ENCODE peak calls at places on chromosomes 16 and 17, in eight cellular contexts. X is neural crest cell, U is T-cell, F is SHP77 treated with DMSO at 0.1 percent for 48 hours, H is type B pancreatic cell, E is ureter, J is fibroblast of the aortic adventitia, C is heart left ventricle. T is an unnamed sample.

GRCh38 chr17:5237541-5238016 is 2.9 kb upstream of the SCIMP start:
- DNase-seq in J (peak), C (peak), F (peak), H (no peak), X (peak), E (no peak), U (no peak), T (no peak)

GRCh38 chr17:41511130-41511529 is 5.7 kb upstream of the KRT13 start:
- DNase-seq in J (no peak), U (no peak), E (no peak), H (no peak), C (no peak), X (no peak), F (no peak), T (no peak)

GRCh38 chr17:10785295-10785694 is 18.6 kb downstream of the TMEM238L start:
- DNase-seq in U (no peak), C (no peak), E (no peak), X (no peak), F (no peak), J (no peak), H (no peak), T (no peak)

GRCh38 chr16:51968756-51969155 is 578.2 kb downstream of the TOX3 start:
- DNase-seq in X (no peak), H (no peak), E (no peak), U (no peak), C (no peak), J (no peak), F (no peak), T (no peak)

GRCh38 chr16:73768786-73769203 is 527.8 kb upstream of the PSMD7 start:
- DNase-seq in C (no peak), J (peak), E (no peak), F (no peak), U (no peak), H (no peak), X (no peak), T (no peak)

GRCh38 chr16:49468611-49469322 is 95.2 kb downstream of the C16orf78 start:
- DNase-seq in H (peak), F (no peak), C (peak), J (no peak), X (no peak), E (peak), U (no peak), T (no peak)

GRCh38 chr17:80738987-80739730 is 194.5 kb downstream of the RPTOR start:
- DNase-seq in F (no peak), U (peak), X (no peak), C (no peak), J (no peak), H (no peak), E (no peak), T (no peak)

GRCh38 chr16:69861276-69862030 is 89.7 kb upstream of the CLEC18A start:
- DNase-seq in J (peak), C (peak), E (peak), U (no peak), H (no peak), F (no peak), X (no peak), T (no peak)

GRCh38 chr17:75273968-75274708 is 3.1 kb upstream of the MIF4GD start:
- DNase-seq in X (no peak), E (no peak), H (no peak), F (no peak), U (no peak), C (no peak), J (peak), T (no peak)

GRCh38 chr17:7081341-7082062 is 1.5 kb upstream of the CLEC10A start:
- DNase-seq in U (peak), C (no peak), X (no peak), E (no peak), F (no peak), J (no peak), H (no peak), T (no peak)

GRCh38 chr17:43360739-43361498 is 37.9 kb upstream of the ARL4D start:
- DNase-seq in C (peak), E (peak), U (peak), X (peak), H (peak), F (peak), J (peak), T (peak)

GRCh38 chr16:29742683-29743275 is 3.0 kb downstream of the C16orf54 start:
- DNase-seq in F (no peak), X (no peak), E (no peak), H (no peak), J (no peak), C (no peak), U (no peak), T (no peak)

GRCh38 chr17:64240741-64241347 is 22.2 kb downstream of the TEX2 start:
- DNase-seq in X (no peak), U (no peak), C (peak), E (no peak), H (no peak), F (no peak), J (peak), T (no peak)

GRCh38 chr17:59387351-59388069 is 56.1 kb downstream of the YPEL2 start:
- DNase-seq in H (no peak), C (no peak), X (no peak), J (peak), U (no peak), F (no peak), E (no peak), T (no peak)

GRCh38 chr16:15765880-15766279 is 90.9 kb downstream of the MYH11 start:
- DNase-seq in J (peak), H (no peak), C (peak), E (no peak), X (peak), U (no peak), F (no peak), T (peak)

GRCh38 chr17:45346255-45347015 is 29.6 kb upstream of the MAP3K14 start:
- DNase-seq in F (no peak), U (no peak), X (no peak), C (no peak), E (no peak), H (no peak), J (peak), T (no peak)

GRCh38 chr16:1048442-1049112 is 24.0 kb upstream of the SSTR5 start:
- DNase-seq in C (peak), J (peak), E (no peak), H (no peak), X (peak), U (no peak), F (peak), T (no peak)

GRCh38 chr17:29138991-29139682 is 41.1 kb downstream of the MYO18A start:
- DNase-seq in J (no peak), U (no peak), C (peak), F (no peak), H (no peak), E (no peak), X (no peak), T (no peak)

GRCh38 chr17:63555475-63556156 is 5.3 kb downstream of the DCAF7 start:
- DNase-seq in U (no peak), C (no peak), X (no peak), F (no peak), H (no peak), J (no peak), E (no peak), T (no peak)

GRCh38 chr17:7064248-7064647 is 15.8 kb downstream of the CLEC10A start:
- DNase-seq in J (peak), H (no peak), U (no peak), X (no peak), E (no peak), C (no peak), F (no peak), T (no peak)

GRCh38 chr16:50281391-50282009 is 15.1 kb downstream of the ADCY7 start:
- DNase-seq in U (no peak), H (no peak), E (no peak), X (no peak), F (no peak), C (peak), J (no peak), T (no peak)

GRCh38 chr17:835263-835662 is 53.1 kb downstream of the MRM3 start:
- DNase-seq in E (no peak), H (no peak), X (no peak), C (no peak), F (no peak), U (no peak), J (peak), T (no peak)

GRCh38 chr17:181213-182163 is at the start of gene DOC2B:
- DNase-seq in C (peak), X (peak), J (peak), F (no peak), H (no peak), U (no peak), E (no peak), T (no peak)

GRCh38 chr16:69073181-69073669 is 32.2 kb upstream of the HAS3 start:
- DNase-seq in U (no peak), E (peak), J (peak), F (no peak), H (no peak), C (no peak), X (no peak), T (no peak)

GRCh38 chr17:48149174-48150106 is 41.9 kb downstream of the SNX11 start:
- DNase-seq in H (no peak), E (no peak), F (peak), U (no peak), J (no peak), X (no peak), C (no peak), T (no peak)

GRCh38 chr17:32596666-32597065 is 109.9 kb downstream of the CDK5R1 start:
- DNase-seq in U (no peak), X (no peak), C (no peak), J (no peak), H (no peak), E (no peak), F (no peak), T (peak)

GRCh38 chr17:8332128-8332527 is 7.5 kb upstream of the ODF4 start:
- DNase-seq in C (no peak), J (no peak), E (no peak), H (no peak), F (no peak), U (no peak), X (no peak), T (no peak)

GRCh38 chr16:50666658-50667496 is 14.2 kb downstream of the SNX20 start:
- DNase-seq in J (no peak), C (no peak), F (no peak), X (no peak), U (no peak), H (no peak), E (no peak), T (peak)

GRCh38 chr16:84228321-84228838 is 11.4 kb downstream of the KCNG4 start:
- DNase-seq in X (no peak), U (no peak), E (peak), H (no peak), J (peak), F (no peak), C (peak), T (no peak)

GRCh38 chr16:4746991-4747574 is 12.7 kb downstream of the DNAAF8 start:
- DNase-seq in J (peak), X (no peak), C (no peak), E (no peak), U (no peak), F (no peak), H (no peak), T (no peak)

GRCh38 chr17:16171613-16172012 is 43.7 kb downstream of the NCOR1 start:
- DNase-seq in E (no peak), J (no peak), H (no peak), C (no peak), X (no peak), F (peak), U (no peak), T (no peak)

GRCh38 chr17:10499950-10500349 is 18.4 kb downstream of the MYH1 start:
- DNase-seq in U (no peak), J (no peak), H (no peak), C (no peak), E (no peak), X (no peak), F (no peak), T (no peak)